ENCODE peak calls at places on chromosomes 2 and 18, in five cellular contexts. One of them, this sample, is unnamed.

GRCh38 chr2:218829868-218830451 is 1.6 kb downstream of the PRKAG3 start:
- DNase-seq in OCI-LY7: no peak
- DNase-seq in stimulated activated CD4-positive, alpha-beta T cell treated with anti-CD3 and anti-CD28 coated beads, Interleukin-4, amount 100 ng/mL, for 48 hours: no peak
- DNase-seq in H9: no peak
- DNase-seq in germinal center: no peak
- DNase-seq in this sample: peak

GRCh38 chr2:224938670-224939309 is 103.5 kb downstream of the DOCK10 start:
- DNase-seq in stimulated activated CD4-positive, alpha-beta T cell treated with anti-CD3 and anti-CD28 coated beads, Interleukin-4, amount 100 ng/mL, for 48 hours: no peak
- DNase-seq in OCI-LY7: peak
- DNase-seq in germinal center: no peak
- DNase-seq in H9: no peak
- DNase-seq in this sample: peak

GRCh38 chr2:134087371-134087921 is 166.4 kb upstream of the MGAT5 start:
- DNase-seq in OCI-LY7: no peak
- DNase-seq in stimulated activated CD4-positive, alpha-beta T cell treated with anti-CD3 and anti-CD28 coated beads, Interleukin-4, amount 100 ng/mL, for 48 hours: no peak
- DNase-seq in H9: no peak
- DNase-seq in germinal center: no peak
- DNase-seq in this sample: no peak

GRCh38 chr18:79662051-79662450 is 17.6 kb upstream of the CTDP1 start:
- DNase-seq in OCI-LY7: no peak
- DNase-seq in germinal center: no peak
- DNase-seq in stimulated activated CD4-positive, alpha-beta T cell treated with anti-CD3 and anti-CD28 coated beads, Interleukin-4, amount 100 ng/mL, for 48 hours: no peak
- DNase-seq in H9: no peak
- DNase-seq in this sample: no peak

GRCh38 chr2:26540977-26541376 is 63.1 kb upstream of the OTOF start:
- DNase-seq in germinal center: no peak
- DNase-seq in OCI-LY7: no peak
- DNase-seq in H9: no peak
- DNase-seq in stimulated activated CD4-positive, alpha-beta T cell treated with anti-CD3 and anti-CD28 coated beads, Interleukin-4, amount 100 ng/mL, for 48 hours: no peak
- DNase-seq in this sample: no peak

GRCh38 chr2:224778474-224778877 is 62.3 kb upstream of the CCDC195 start:
- DNase-seq in germinal center: peak
- DNase-seq in stimulated activated CD4-positive, alpha-beta T cell treated with anti-CD3 and anti-CD28 coated beads, Interleukin-4, amount 100 ng/mL, for 48 hours: peak
- DNase-seq in OCI-LY7: peak
- DNase-seq in H9: peak
- DNase-seq in this sample: peak

GRCh38 chr2:232776435-232776834 is at the start of gene KCNJ13:
- DNase-seq in OCI-LY7: no peak
- DNase-seq in H9: no peak
- DNase-seq in germinal center: no peak
- DNase-seq in stimulated activated CD4-positive, alpha-beta T cell treated with anti-CD3 and anti-CD28 coated beads, Interleukin-4, amount 100 ng/mL, for 48 hours: no peak
- DNase-seq in this sample: no peak

GRCh38 chr2:72271766-72272615 is 124.3 kb upstream of the CYP26B1 start:
- DNase-seq in OCI-LY7: no peak
- DNase-seq in H9: no peak
- DNase-seq in germinal center: no peak
- DNase-seq in stimulated activated CD4-positive, alpha-beta T cell treated with anti-CD3 and anti-CD28 coated beads, Interleukin-4, amount 100 ng/mL, for 48 hours: no peak
- DNase-seq in this sample: no peak

GRCh38 chr2:19649785-19650380 is 251.9 kb downstream of the TTC32 start:
- DNase-seq in H9: no peak
- DNase-seq in OCI-LY7: no peak
- DNase-seq in stimulated activated CD4-positive, alpha-beta T cell treated with anti-CD3 and anti-CD28 coated beads, Interleukin-4, amount 100 ng/mL, for 48 hours: no peak
- DNase-seq in germinal center: no peak
- DNase-seq in this sample: peak

GRCh38 chr2:39171618-39172017 is 50.8 kb upstream of the SOS1 start:
- DNase-seq in germinal center: no peak
- DNase-seq in H9: no peak
- DNase-seq in OCI-LY7: no peak
- DNase-seq in stimulated activated CD4-positive, alpha-beta T cell treated with anti-CD3 and anti-CD28 coated beads, Interleukin-4, amount 100 ng/mL, for 48 hours: no peak
- DNase-seq in this sample: no peak

GRCh38 chr18:48354746-48355260 is 54.4 kb downstream of the ZBTB7C start:
- DNase-seq in OCI-LY7: no peak
- DNase-seq in stimulated activated CD4-positive, alpha-beta T cell treated with anti-CD3 and anti-CD28 coated beads, Interleukin-4, amount 100 ng/mL, for 48 hours: no peak
- DNase-seq in H9: peak
- DNase-seq in germinal center: no peak
- DNase-seq in this sample: no peak

GRCh38 chr2:67540962-67541361 is 143.8 kb downstream of the ETAA1 start:
- DNase-seq in OCI-LY7: no peak
- DNase-seq in H9: no peak
- DNase-seq in germinal center: no peak
- DNase-seq in stimulated activated CD4-positive, alpha-beta T cell treated with anti-CD3 and anti-CD28 coated beads, Interleukin-4, amount 100 ng/mL, for 48 hours: no peak
- DNase-seq in this sample: no peak

GRCh38 chr2:138087761-138088602 is 123.7 kb downstream of the HNMT start:
- DNase-seq in germinal center: no peak
- DNase-seq in stimulated activated CD4-positive, alpha-beta T cell treated with anti-CD3 and anti-CD28 coated beads, Interleukin-4, amount 100 ng/mL, for 48 hours: no peak
- DNase-seq in OCI-LY7: no peak
- DNase-seq in H9: no peak
- DNase-seq in this sample: no peak

GRCh38 chr2:218370410-218371063 is 11.5 kb upstream of the SLC11A1 start:
- DNase-seq in H9: no peak
- DNase-seq in OCI-LY7: peak
- DNase-seq in stimulated activated CD4-positive, alpha-beta T cell treated with anti-CD3 and anti-CD28 coated beads, Interleukin-4, amount 100 ng/mL, for 48 hours: no peak
- DNase-seq in germinal center: no peak
- DNase-seq in this sample: no peak

GRCh38 chr2:61017003-61017555 is 441 bp upstream of the PEX13 start:
- DNase-seq in stimulated activated CD4-positive, alpha-beta T cell treated with anti-CD3 and anti-CD28 coated beads, Interleukin-4, amount 100 ng/mL, for 48 hours: peak
- DNase-seq in H9: peak
- DNase-seq in germinal center: peak
- DNase-seq in OCI-LY7: peak
- DNase-seq in this sample: peak

GRCh38 chr2:58834404-58834803 is 593.3 kb upstream of the FANCL start:
- DNase-seq in OCI-LY7: no peak
- DNase-seq in H9: peak
- DNase-seq in stimulated activated CD4-positive, alpha-beta T cell treated with anti-CD3 and anti-CD28 coated beads, Interleukin-4, amount 100 ng/mL, for 48 hours: no peak
- DNase-seq in germinal center: no peak
- DNase-seq in this sample: peak

GRCh38 chr18:45650321-45650720 is 35.0 kb downstream of the SLC14A2 start:
- DNase-seq in H9: no peak
- DNase-seq in stimulated activated CD4-positive, alpha-beta T cell treated with anti-CD3 and anti-CD28 coated beads, Interleukin-4, amount 100 ng/mL, for 48 hours: no peak
- DNase-seq in OCI-LY7: no peak
- DNase-seq in germinal center: no peak
- DNase-seq in this sample: no peak

GRCh38 chr2:167783266-167784070 is 463.9 kb downstream of the STK39 start:
- DNase-seq in OCI-LY7: no peak
- DNase-seq in H9: no peak
- DNase-seq in stimulated activated CD4-positive, alpha-beta T cell treated with anti-CD3 and anti-CD28 coated beads, Interleukin-4, amount 100 ng/mL, for 48 hours: no peak
- DNase-seq in germinal center: no peak
- DNase-seq in this sample: no peak

GRCh38 chr2:215747244-215747620 is 266.1 kb downstream of the MREG start:
- DNase-seq in OCI-LY7: no peak
- DNase-seq in germinal center: no peak
- DNase-seq in stimulated activated CD4-positive, alpha-beta T cell treated with anti-CD3 and anti-CD28 coated beads, Interleukin-4, amount 100 ng/mL, for 48 hours: no peak
- DNase-seq in H9: no peak
- DNase-seq in this sample: peak

GRCh38 chr2:12766421-12766879 is 49.7 kb downstream of the TRIB2 start:
- DNase-seq in H9: no peak
- DNase-seq in germinal center: no peak
- DNase-seq in stimulated activated CD4-positive, alpha-beta T cell treated with anti-CD3 and anti-CD28 coated beads, Interleukin-4, amount 100 ng/mL, for 48 hours: no peak
- DNase-seq in OCI-LY7: no peak
- DNase-seq in this sample: peak

GRCh38 chr2:157732596-157732995 is 103.9 kb upstream of the ACVR1C start:
- DNase-seq in stimulated activated CD4-positive, alpha-beta T cell treated with anti-CD3 and anti-CD28 coated beads, Interleukin-4, amount 100 ng/mL, for 48 hours: no peak
- DNase-seq in germinal center: no peak
- DNase-seq in OCI-LY7: no peak
- DNase-seq in H9: no peak
- DNase-seq in this sample: peak

GRCh38 chr2:195898505-195898904 is 170.1 kb downstream of the DNAH7 start:
- DNase-seq in germinal center: no peak
- DNase-seq in OCI-LY7: no peak
- DNase-seq in H9: no peak
- DNase-seq in stimulated activated CD4-positive, alpha-beta T cell treated with anti-CD3 and anti-CD28 coated beads, Interleukin-4, amount 100 ng/mL, for 48 hours: no peak
- DNase-seq in this sample: peak

GRCh38 chr2:239853121-239853520 is 172.0 kb downstream of the NDUFA10 start:
- DNase-seq in germinal center: no peak
- DNase-seq in stimulated activated CD4-positive, alpha-beta T cell treated with anti-CD3 and anti-CD28 coated beads, Interleukin-4, amount 100 ng/mL, for 48 hours: no peak
- DNase-seq in OCI-LY7: no peak
- DNase-seq in H9: no peak
- DNase-seq in this sample: no peak

GRCh38 chr2:131517106-131517831 is 10.4 kb upstream of the CCDC74A start:
- DNase-seq in stimulated activated CD4-positive, alpha-beta T cell treated with anti-CD3 and anti-CD28 coated beads, Interleukin-4, amount 100 ng/mL, for 48 hours: no peak
- DNase-seq in H9: no peak
- DNase-seq in germinal center: no peak
- DNase-seq in OCI-LY7: no peak
- DNase-seq in this sample: no peak

GRCh38 chr18:48834421-48835011 is 116.2 kb downstream of the SMAD7 start:
- DNase-seq in H9: peak
- DNase-seq in OCI-LY7: peak
- DNase-seq in germinal center: peak
- DNase-seq in stimulated activated CD4-positive, alpha-beta T cell treated with anti-CD3 and anti-CD28 coated beads, Interleukin-4, amount 100 ng/mL, for 48 hours: peak
- DNase-seq in this sample: peak

GRCh38 chr2:46601328-46601963 is 122.1 kb downstream of the TMEM247 start:
- DNase-seq in OCI-LY7: peak
- DNase-seq in germinal center: peak
- DNase-seq in stimulated activated CD4-positive, alpha-beta T cell treated with anti-CD3 and anti-CD28 coated beads, Interleukin-4, amount 100 ng/mL, for 48 hours: no peak
- DNase-seq in H9: no peak
- DNase-seq in this sample: peak

GRCh38 chr2:164542584-164543021 is 78.7 kb downstream of the GRB14 start:
- DNase-seq in OCI-LY7: no peak
- DNase-seq in stimulated activated CD4-positive, alpha-beta T cell treated with anti-CD3 and anti-CD28 coated beads, Interleukin-4, amount 100 ng/mL, for 48 hours: no peak
- DNase-seq in germinal center: no peak
- DNase-seq in H9: no peak
- DNase-seq in this sample: peak

GRCh38 chr18:53991805-53992204 is 232.7 kb downstream of the MBD2 start:
- DNase-seq in OCI-LY7: no peak
- DNase-seq in stimulated activated CD4-positive, alpha-beta T cell treated with anti-CD3 and anti-CD28 coated beads, Interleukin-4, amount 100 ng/mL, for 48 hours: no peak
- DNase-seq in germinal center: no peak
- DNase-seq in H9: no peak
- DNase-seq in this sample: peak

GRCh38 chr2:139296672-139297209 is 516.6 kb upstream of the NXPH2 start:
- DNase-seq in germinal center: no peak
- DNase-seq in H9: no peak
- DNase-seq in stimulated activated CD4-positive, alpha-beta T cell treated with anti-CD3 and anti-CD28 coated beads, Interleukin-4, amount 100 ng/mL, for 48 hours: no peak
- DNase-seq in OCI-LY7: no peak
- DNase-seq in this sample: no peak

GRCh38 chr2:122514451-122514996 is 759.1 kb downstream of the TSN start:
- DNase-seq in OCI-LY7: no peak
- DNase-seq in stimulated activated CD4-positive, alpha-beta T cell treated with anti-CD3 and anti-CD28 coated beads, Interleukin-4, amount 100 ng/mL, for 48 hours: no peak
- DNase-seq in germinal center: no peak
- DNase-seq in H9: no peak
- DNase-seq in this sample: no peak

GRCh38 chr2:142531375-142531774 is 346.1 kb upstream of the KYNU start:
- DNase-seq in stimulated activated CD4-positive, alpha-beta T cell treated with anti-CD3 and anti-CD28 coated beads, Interleukin-4, amount 100 ng/mL, for 48 hours: no peak
- DNase-seq in OCI-LY7: no peak
- DNase-seq in H9: no peak
- DNase-seq in germinal center: no peak
- DNase-seq in this sample: no peak

GRCh38 chr2:11097988-11098387 is 57.3 kb upstream of the SLC66A3 start:
- DNase-seq in stimulated activated CD4-positive, alpha-beta T cell treated with anti-CD3 and anti-CD28 coated beads, Interleukin-4, amount 100 ng/mL, for 48 hours: no peak
- DNase-seq in germinal center: no peak
- DNase-seq in OCI-LY7: no peak
- DNase-seq in H9: no peak
- DNase-seq in this sample: no peak

GRCh38 chr2:154143105-154143504 is 271.4 kb downstream of the GALNT13 start:
- DNase-seq in stimulated activated CD4-positive, alpha-beta T cell treated with anti-CD3 and anti-CD28 coated beads, Interleukin-4, amount 100 ng/mL, for 48 hours: no peak
- DNase-seq in H9: peak
- DNase-seq in germinal center: no peak
- DNase-seq in OCI-LY7: no peak
- DNase-seq in this sample: peak

GRCh38 chr2:135563793-135564192 is 32.5 kb downstream of the R3HDM1 start:
- DNase-seq in stimulated activated CD4-positive, alpha-beta T cell treated with anti-CD3 and anti-CD28 coated beads, Interleukin-4, amount 100 ng/mL, for 48 hours: no peak
- DNase-seq in H9: no peak
- DNase-seq in OCI-LY7: no peak
- DNase-seq in germinal center: no peak
- DNase-seq in this sample: peak

GRCh38 chr2:86037141-86037794 is 68.4 kb downstream of the POLR1A start:
- DNase-seq in H9: no peak
- DNase-seq in stimulated activated CD4-positive, alpha-beta T cell treated with anti-CD3 and anti-CD28 coated beads, Interleukin-4, amount 100 ng/mL, for 48 hours: peak
- DNase-seq in OCI-LY7: peak
- DNase-seq in germinal center: peak
- DNase-seq in this sample: peak

GRCh38 chr18:54787098-54787497 is 41.2 kb upstream of the RAB27B start:
- DNase-seq in stimulated activated CD4-positive, alpha-beta T cell treated with anti-CD3 and anti-CD28 coated beads, Interleukin-4, amount 100 ng/mL, for 48 hours: no peak
- DNase-seq in germinal center: no peak
- DNase-seq in H9: no peak
- DNase-seq in OCI-LY7: no peak
- DNase-seq in this sample: peak

GRCh38 chr2:18253686-18254197 is 306.7 kb downstream of the RDH14 start:
- DNase-seq in H9: peak
- DNase-seq in germinal center: no peak
- DNase-seq in OCI-LY7: no peak
- DNase-seq in stimulated activated CD4-positive, alpha-beta T cell treated with anti-CD3 and anti-CD28 coated beads, Interleukin-4, amount 100 ng/mL, for 48 hours: no peak
- DNase-seq in this sample: no peak

GRCh38 chr2:231243883-231244282 is 45.5 kb downstream of the ARMC9 start:
- DNase-seq in stimulated activated CD4-positive, alpha-beta T cell treated with anti-CD3 and anti-CD28 coated beads, Interleukin-4, amount 100 ng/mL, for 48 hours: no peak
- DNase-seq in OCI-LY7: no peak
- DNase-seq in H9: no peak
- DNase-seq in germinal center: no peak
- DNase-seq in this sample: no peak

This sample was measured in GM23248.